ENCODE peak calls at places on chromosome X, in five cellular contexts. One of them, this sample, is unnamed.

GRCh38 chrX:48688531-48689142 is 5.0 kb downstream of the WAS start:
- DNase-seq in GM23248: no peak
- DNase-seq in posterior cingulate gyrus: no peak
- DNase-seq in iPS-NIHi11: no peak
- DNase-seq in HFFc6: no peak
- DNase-seq in this sample: no peak

GRCh38 chrX:17377047-17377692 is 2.2 kb downstream of the NHS start:
- DNase-seq in GM23248: peak
- DNase-seq in HFFc6: no peak
- DNase-seq in posterior cingulate gyrus: peak
- DNase-seq in iPS-NIHi11: no peak
- DNase-seq in this sample: peak

GRCh38 chrX:102516314-102516936 is at the start of gene TMSB15A:
- DNase-seq in posterior cingulate gyrus: peak
- DNase-seq in GM23248: peak
- DNase-seq in HFFc6: peak
- DNase-seq in iPS-NIHi11: peak
- DNase-seq in this sample: peak

GRCh38 chrX:3939967-3940610 is 226.6 kb upstream of the PRKX start:
- DNase-seq in posterior cingulate gyrus: no peak
- DNase-seq in iPS-NIHi11: peak
- DNase-seq in GM23248: peak
- DNase-seq in HFFc6: peak
- DNase-seq in this sample: no peak

GRCh38 chrX:46837543-46838481 is 969 bp downstream of the RP2 start:
- DNase-seq in iPS-NIHi11: no peak
- DNase-seq in posterior cingulate gyrus: no peak
- DNase-seq in GM23248: peak
- DNase-seq in HFFc6: peak
- DNase-seq in this sample: no peak

GRCh38 chrX:46587158-46587557 is 13.6 kb downstream of the CHST7 start:
- DNase-seq in posterior cingulate gyrus: no peak
- DNase-seq in HFFc6: peak
- DNase-seq in iPS-NIHi11: no peak
- DNase-seq in GM23248: peak
- DNase-seq in this sample: no peak

GRCh38 chrX:133943507-133943906 is 41.9 kb downstream of the GPC3 start:
- DNase-seq in posterior cingulate gyrus: no peak
- DNase-seq in HFFc6: no peak
- DNase-seq in iPS-NIHi11: no peak
- DNase-seq in GM23248: no peak
- DNase-seq in this sample: no peak

GRCh38 chrX:111322231-111322855 is 52.1 kb upstream of the CAPN6 start:
- DNase-seq in GM23248: no peak
- DNase-seq in posterior cingulate gyrus: no peak
- DNase-seq in HFFc6: no peak
- DNase-seq in iPS-NIHi11: no peak
- DNase-seq in this sample: no peak

GRCh38 chrX:1400731-1401471 is 9.0 kb upstream of the SLC25A6 start:
- DNase-seq in posterior cingulate gyrus: no peak
- DNase-seq in HFFc6: no peak
- DNase-seq in iPS-NIHi11: peak
- DNase-seq in GM23248: no peak
- DNase-seq in this sample: peak

GRCh38 chrX:2325076-2325784 is 175.5 kb downstream of the DHRSX start:
- DNase-seq in posterior cingulate gyrus: peak
- DNase-seq in HFFc6: peak
- DNase-seq in GM23248: no peak
- DNase-seq in iPS-NIHi11: no peak
- DNase-seq in this sample: peak

GRCh38 chrX:148203531-148203930 is 222.4 kb downstream of the FMR1NB start:
- DNase-seq in posterior cingulate gyrus: no peak
- DNase-seq in HFFc6: no peak
- DNase-seq in iPS-NIHi11: no peak
- DNase-seq in GM23248: no peak
- DNase-seq in this sample: no peak

GRCh38 chrX:106397788-106398538 is 213.8 kb upstream of the RADX start:
- DNase-seq in HFFc6: no peak
- DNase-seq in iPS-NIHi11: peak
- DNase-seq in GM23248: no peak
- DNase-seq in posterior cingulate gyrus: no peak
- DNase-seq in this sample: no peak

GRCh38 chrX:586351-586750 is 44.2 kb upstream of the SHOX start:
- DNase-seq in HFFc6: no peak
- DNase-seq in GM23248: no peak
- DNase-seq in iPS-NIHi11: no peak
- DNase-seq in posterior cingulate gyrus: no peak
- DNase-seq in this sample: no peak

GRCh38 chrX:152197425-152197824 is 59.0 kb upstream of the MAGEA10 start:
- DNase-seq in GM23248: no peak
- DNase-seq in HFFc6: no peak
- DNase-seq in iPS-NIHi11: no peak
- DNase-seq in posterior cingulate gyrus: no peak
- DNase-seq in this sample: no peak

GRCh38 chrX:72569786-72570185 is 2.9 kb downstream of the HDAC8 start:
- DNase-seq in posterior cingulate gyrus: no peak
- DNase-seq in HFFc6: peak
- DNase-seq in iPS-NIHi11: no peak
- DNase-seq in GM23248: peak
- DNase-seq in this sample: no peak

GRCh38 chrX:129540068-129540653 is at the start of gene OCRL:
- DNase-seq in GM23248: peak
- DNase-seq in iPS-NIHi11: peak
- DNase-seq in HFFc6: peak
- DNase-seq in posterior cingulate gyrus: peak
- DNase-seq in this sample: peak

GRCh38 chrX:127782904-127783303 is 269.3 kb downstream of the ACTRT1 start:
- DNase-seq in GM23248: no peak
- DNase-seq in iPS-NIHi11: no peak
- DNase-seq in HFFc6: no peak
- DNase-seq in posterior cingulate gyrus: no peak
- DNase-seq in this sample: no peak

GRCh38 chrX:17563515-17563914 is 173.8 kb upstream of the SCML1 start:
- DNase-seq in GM23248: no peak
- DNase-seq in HFFc6: peak
- DNase-seq in iPS-NIHi11: no peak
- DNase-seq in posterior cingulate gyrus: no peak
- DNase-seq in this sample: no peak

GRCh38 chrX:16992902-16993301 is 46.4 kb downstream of the REPS2 start:
- DNase-seq in iPS-NIHi11: no peak
- DNase-seq in GM23248: no peak
- DNase-seq in HFFc6: no peak
- DNase-seq in posterior cingulate gyrus: no peak
- DNase-seq in this sample: no peak

This sample was measured in H9.